ENCODE peak calls at places on chromosomes 3 and 15, in five cellular contexts. G is heart right ventricle, O is HEK293T, M is T-cell, X is GM06990. T is an unnamed sample.

GRCh38 chr15:98231696-98232440 is 271.4 kb downstream of the ARRDC4 start:
- DNase-seq in O (no peak), X (no peak), G (no peak), M (no peak), T (no peak)

GRCh38 chr15:70508561-70509281 is 254.6 kb downstream of the UACA start:
- DNase-seq in G (no peak), O (no peak), M (no peak), X (no peak), T (peak)

GRCh38 chr15:60966316-60966715 is 262.8 kb downstream of the RORA start:
- DNase-seq in M (no peak), G (no peak), O (no peak), X (no peak), T (no peak)

GRCh38 chr3:5389057-5389456 is 201.6 kb downstream of the EDEM1 start:
- DNase-seq in M (no peak), X (no peak), O (no peak), G (no peak), T (no peak)

GRCh38 chr3:46946416-46946815 is 30.1 kb downstream of the CCDC12 start:
- DNase-seq in O (no peak), G (no peak), M (no peak), X (no peak), T (peak)

GRCh38 chr3:141726483-141726882 is 11.6 kb upstream of the RNF7 start:
- DNase-seq in M (no peak), X (no peak), G (no peak), O (no peak), T (no peak)

GRCh38 chr15:39591141-39591895 is 10.4 kb downstream of the THBS1 start:
- DNase-seq in O (no peak), G (no peak), M (no peak), X (no peak), T (no peak)

GRCh38 chr15:36831915-36832310 is 252.5 kb downstream of the CDIN1 start:
- DNase-seq in M (no peak), G (no peak), O (no peak), X (no peak), T (no peak)

GRCh38 chr3:53195602-53196574 is 34.9 kb downstream of the PRKCD start:
- DNase-seq in M (peak), X (peak), O (peak), G (no peak), T (peak)

GRCh38 chr15:39657714-39658113 is 76.8 kb downstream of the THBS1 start:
- DNase-seq in O (no peak), M (no peak), X (no peak), G (no peak), T (no peak)

GRCh38 chr3:186079925-186080324 is 29.0 kb downstream of the ETV5 start:
- DNase-seq in O (no peak), G (no peak), X (no peak), M (no peak), T (no peak)

GRCh38 chr3:157129782-157130137 is 30.2 kb downstream of the CCNL1 start:
- DNase-seq in X (no peak), O (no peak), M (no peak), G (no peak), T (no peak)

GRCh38 chr3:25558106-25558505 is 106.6 kb downstream of the TOP2B start:
- DNase-seq in G (peak), M (no peak), O (no peak), X (no peak), T (no peak)

GRCh38 chr3:18445421-18446066 is 20.4 kb upstream of the SATB1 start:
- DNase-seq in O (no peak), G (no peak), X (peak), M (peak), T (no peak)

GRCh38 chr15:45333550-45333949 is 44.8 kb downstream of the GATM start:
- DNase-seq in G (peak), X (no peak), O (no peak), M (no peak), T (no peak)